ENCODE peak calls at places on chromosome 19, in five cellular contexts. L, P, R, N and J are unnamed samples.

GRCh38 chr19:27748551-27749152 is 1464.3 kb downstream of the UQCRFS1 start:
- DNase-seq in R (no peak), L (no peak), P (no peak), N (no peak), J (no peak)

GRCh38 chr19:39167461-39168257 is 29.1 kb upstream of the NCCRP1 start:
- DNase-seq in L (no peak), P (no peak), N (no peak), R (no peak), J (no peak)

GRCh38 chr19:38336638-38337359 is 1.2 kb downstream of the CATSPERG start:
- DNase-seq in L (peak), R (peak), N (peak), P (peak), J (peak)

GRCh38 chr19:571127-571974 is 1.0 kb upstream of the BSG start:
- DNase-seq in P (peak), R (peak), L (no peak), N (no peak), J (peak)

GRCh38 chr19:48329167-48329891 is 4.0 kb downstream of the EMP3 start:
- DNase-seq in P (peak), L (no peak), R (peak), N (no peak), J (no peak)

GRCh38 chr19:56132316-56132822 is 8.7 kb upstream of the ZNF444 start:
- DNase-seq in P (no peak), N (no peak), R (no peak), L (no peak), J (no peak)

GRCh38 chr19:45376045-45376724 is 5.8 kb upstream of the ERCC2 start:
- DNase-seq in P (no peak), L (no peak), N (no peak), R (no peak), J (no peak)

GRCh38 chr19:4086336-4086953 is 19.7 kb upstream of the ZBTB7A start:
- DNase-seq in R (peak), N (no peak), L (no peak), P (no peak), J (no peak)

GRCh38 chr19:5393088-5393487 is 52.5 kb upstream of the PTPRS start:
- DNase-seq in P (no peak), R (no peak), N (no peak), L (no peak), J (no peak)

GRCh38 chr19:51607920-51608562 is 22.2 kb downstream of the SIGLEC5 start:
- DNase-seq in N (peak), P (peak), L (no peak), R (peak), J (peak)

GRCh38 chr19:49814010-49814409 is 918 bp upstream of the FUZ start:
- DNase-seq in R (no peak), N (no peak), P (no peak), L (no peak), J (no peak)

GRCh38 chr19:11807099-11807380 is 7.0 kb upstream of the ZNF440 start:
- DNase-seq in N (no peak), L (no peak), P (no peak), R (no peak), J (no peak)

GRCh38 chr19:45189971-45190370 is 11.4 kb downstream of the BLOC1S3 start:
- DNase-seq in P (no peak), R (no peak), N (no peak), L (no peak), J (no peak)

GRCh38 chr19:18000981-18001836 is 6.8 kb upstream of the ARRDC2 start:
- DNase-seq in L (peak), R (peak), P (peak), N (peak), J (peak)

GRCh38 chr19:12703056-12703455 is 6.6 kb upstream of the FBXW9 start:
- DNase-seq in R (no peak), L (no peak), P (peak), N (no peak), J (peak)

GRCh38 chr19:7292352-7292949 is 1.8 kb downstream of the INSR start:
- DNase-seq in L (no peak), P (no peak), N (no peak), R (no peak), J (no peak)

GRCh38 chr19:31350693-31351211 is 1.5 kb upstream of the TSHZ3 start:
- DNase-seq in P (peak), R (no peak), L (no peak), N (no peak), J (no peak)

GRCh38 chr19:16076154-16076957 is at the start of gene TPM4:
- DNase-seq in R (peak), N (peak), L (peak), P (peak), J (peak)

GRCh38 chr19:46134527-46134926 is 10.0 kb upstream of the IGFL3 start:
- DNase-seq in R (no peak), N (no peak), P (no peak), L (no peak), J (no peak)

GRCh38 chr19:45469835-45470146 is 2.0 kb downstream of the FOSB start:
- DNase-seq in L (no peak), P (peak), R (peak), N (no peak), J (peak)

GRCh38 chr19:6108721-6109633 is 1.3 kb downstream of the RFX2 start:
- DNase-seq in N (no peak), P (peak), L (peak), R (peak), J (no peak)

GRCh38 chr19:10433131-10433536 is 12.8 kb downstream of the PDE4A start:
- DNase-seq in R (no peak), L (no peak), P (peak), N (no peak), J (no peak)

GRCh38 chr19:31955061-31955460 is 390.3 kb upstream of the ZNF507 start:
- DNase-seq in N (no peak), R (no peak), L (no peak), P (no peak), J (no peak)

GRCh38 chr19:18379803-18380747 is 5.9 kb upstream of the GDF15 start:
- DNase-seq in N (no peak), P (no peak), L (no peak), R (peak), J (no peak)

GRCh38 chr19:18193388-18194207 is 580 bp downstream of the MPV17L2 start:
- DNase-seq in L (no peak), P (no peak), N (no peak), R (no peak), J (no peak)

GRCh38 chr19:56273563-56274117 is 1.1 kb downstream of the EDDM13 start:
- DNase-seq in R (no peak), N (no peak), P (no peak), L (no peak), J (no peak)

GRCh38 chr19:47022541-47023447 is 3.2 kb downstream of the NPAS1 start:
- DNase-seq in R (no peak), L (no peak), N (no peak), P (no peak), J (no peak)